ENCODE peak calls at places on chromosome 13, in eight cellular contexts. U is naive thymus-derived CD8-positive, alpha-beta T cell; J is substantia nigra; N is osteocyte; I is psoas muscle; H is amygdala; Z is transverse colon; Q is GM04503. D is an unnamed sample.

GRCh38 chr13:39781381-39781780 is 125.9 kb downstream of the COG6 start:
- DNase-seq in J (no peak), N (no peak), Z (no peak), Q (no peak), U (no peak), I (no peak), H (no peak), D (no peak)

GRCh38 chr13:48626726-48627451 is 26.8 kb upstream of the CYSLTR2 start:
- DNase-seq in H (no peak), I (no peak), Q (no peak), U (no peak), N (no peak), J (no peak), Z (no peak), D (no peak)

GRCh38 chr13:74129500-74130144 is 4.6 kb downstream of the KLF12 start:
- DNase-seq in H (no peak), N (no peak), I (no peak), Q (no peak), U (peak; percentile 31), J (no peak), Z (peak; percentile 65), D (peak; percentile 12)

GRCh38 chr13:32881074-32881791 is 135.0 kb upstream of the KL start:
- DNase-seq in J (no peak), I (no peak), Q (peak; percentile 63), Z (no peak), H (no peak), N (peak; percentile 32), U (no peak), D (no peak)

GRCh38 chr13:114004416-114005205 is 30.7 kb upstream of the C13orf46 start:
- DNase-seq in Q (no peak), H (no peak), Z (no peak), U (no peak), J (no peak), I (peak; percentile 30), N (no peak), D (no peak)

GRCh38 chr13:41613984-41614581 is 156.7 kb downstream of the RGCC start:
- DNase-seq in H (no peak), N (no peak), Z (no peak), Q (peak; percentile 69), J (no peak), I (peak; percentile 55), U (no peak), D (peak; percentile 77)

GRCh38 chr13:113220877-113221276 is 11.5 kb downstream of the CUL4A start:
- DNase-seq in Z (no peak), U (peak; percentile 22), I (no peak), J (no peak), H (no peak), N (peak; percentile 48), Q (no peak), D (peak; percentile 44)

GRCh38 chr13:99062593-99062992 is 84.7 kb upstream of the DOCK9 start:
- DNase-seq in Q (no peak), H (no peak), J (no peak), U (no peak), I (peak; percentile 35), Z (no peak), N (no peak), D (peak; percentile 76)

GRCh38 chr13:90414691-90415596 is 932.5 kb upstream of the MIR17HG start:
- DNase-seq in Z (no peak), Q (no peak), H (no peak), N (no peak), J (no peak), I (no peak), U (no peak), D (no peak)

GRCh38 chr13:36975172-36975571 is 24.0 kb downstream of the ALG5 start:
- DNase-seq in I (no peak), H (no peak), N (no peak), Z (no peak), U (no peak), Q (no peak), J (no peak), D (no peak)

GRCh38 chr13:113852536-113853517 is 11.0 kb downstream of the GAS6 start:
- DNase-seq in J (no peak), Q (no peak), Z (no peak), N (peak; percentile 73), I (no peak), U (no peak), H (no peak), D (peak; percentile 3)

GRCh38 chr13:100221166-100221565 is 132.3 kb downstream of the PCCA start:
- DNase-seq in Q (no peak), I (no peak), J (no peak), Z (no peak), H (no peak), N (no peak), U (no peak), D (no peak)

GRCh38 chr13:43963726-43964125 is 84.0 kb downstream of the LACC1 start:
- DNase-seq in Q (no peak), U (no peak), J (no peak), N (no peak), I (no peak), H (no peak), Z (no peak), D (no peak)

GRCh38 chr13:94764576-94765321 is 52.4 kb upstream of the SOX21 start:
- DNase-seq in Z (no peak), H (no peak), I (no peak), N (no peak), J (no peak), Q (no peak), U (peak; percentile 10), D (no peak)

GRCh38 chr13:28137556-28137955 is 789 bp upstream of the PAN3 start:
- DNase-seq in I (no peak), Z (no peak), H (peak; percentile 46), Q (no peak), J (no peak), N (no peak), U (no peak), D (no peak)